ENCODE peak calls at places on chromosomes 1 and 21, in four cellular contexts. Z is osteocyte; U is stimulated activated CD8-positive, alpha-beta memory T cell treated with anti-CD3 and anti-CD28 coated beads, Interleukin-15, amount 100 ng/mL, for 1 hour; K is A172. R is an unnamed sample.

GRCh38 chr1:26913754-26914619 is at the start of gene NR0B2:
- DNase-seq in U (no peak), Z (no peak), K (peak; percentile 33), R (peak; percentile 99)

GRCh38 chr1:226062558-226063361 is at the start of gene H3-3A:
- DNase-seq in Z (peak; percentile 99), K (peak; percentile 93), U (peak; percentile 97), R (peak; percentile 87)

GRCh38 chr1:198259336-198260109 is 102.7 kb downstream of the NEK7 start:
- DNase-seq in U (no peak), K (no peak), Z (no peak), R (no peak)

GRCh38 chr1:108049083-108049819 is 84.3 kb upstream of the VAV3 start:
- DNase-seq in U (no peak), Z (no peak), K (peak; percentile 42), R (no peak)

GRCh38 chr1:29836626-29837305 is 600.4 kb downstream of the PTPRU start:
- DNase-seq in Z (peak; percentile 77), K (no peak), U (no peak), R (no peak)

GRCh38 chr1:67780637-67781036 is 52.6 kb downstream of the GNG12 start:
- DNase-seq in K (no peak), Z (no peak), U (no peak), R (no peak)

GRCh38 chr21:18760247-18760646 is 356.7 kb upstream of the TMPRSS15 start:
- DNase-seq in Z (no peak), K (peak; percentile 63), U (no peak), R (no peak)

GRCh38 chr1:29991025-29991424 is 732.4 kb downstream of the MATN1 start:
- DNase-seq in U (no peak), Z (peak; percentile 66), K (no peak), R (no peak)

GRCh38 chr1:116066868-116067563 is 44.2 kb upstream of the MAB21L3 start:
- DNase-seq in Z (no peak), U (no peak), K (peak; percentile 10), R (no peak)

GRCh38 chr1:89198500-89199072 is at the start of gene GBP4:
- DNase-seq in Z (no peak), U (no peak), K (no peak), R (peak; percentile 7)

GRCh38 chr1:77430966-77431735 is 149.3 kb downstream of the AK5 start:
- DNase-seq in Z (no peak), U (no peak), K (peak; percentile 14), R (no peak)

GRCh38 chr1:44970317-44970716 is 16.1 kb downstream of the EIF2B3 start:
- DNase-seq in K (peak; percentile 79), U (no peak), Z (no peak), R (no peak)

GRCh38 chr1:13723810-13724209 is 23.8 kb downstream of the PRDM2 start:
- DNase-seq in Z (no peak), K (no peak), U (no peak), R (no peak)

GRCh38 chr1:32539584-32540571 is 651 bp downstream of the ZBTB8A start:
- DNase-seq in Z (peak; percentile 84), U (no peak), K (peak; percentile 30), R (no peak)

GRCh38 chr1:181541947-181542346 is 58.6 kb downstream of the CACNA1E start:
- DNase-seq in Z (no peak), U (no peak), K (no peak), R (no peak)

GRCh38 chr1:54883349-54884102 is 3.5 kb downstream of the DHCR24 start:
- DNase-seq in Z (peak; percentile 65), K (no peak), U (no peak), R (no peak)

GRCh38 chr1:154117642-154118041 is 37.2 kb downstream of the NUP210L start:
- DNase-seq in U (no peak), Z (no peak), K (no peak), R (no peak)

GRCh38 chr1:57784356-57784755 is 360.5 kb upstream of the DAB1 start:
- DNase-seq in Z (no peak), U (no peak), K (no peak), R (no peak)

R was measured in NCI-H2029.